ENCODE peak calls at places on chromosomes 7 and 10, in seven cellular contexts. N is tibial nerve, U is suprapubic skin, G is gastrocnemius medialis, Q is NT2/D1, B is H9, J is HCT116. X is an unnamed sample.
A peak's percentile ranks its signal among the peaks of the same experiment; 100 is the strongest.

GRCh38 chr7:158283016-158283974 is 304.3 kb downstream of the PTPRN2 start:
- DNase-seq in N (no peak), J (no peak), G (no peak), Q (no peak), B (peak; percentile 22), U (no peak), X (no peak)

GRCh38 chr7:124784879-124785818 is 19.6 kb upstream of the GPR37 start:
- DNase-seq in Q (peak; percentile 68), G (no peak), B (peak; percentile 73), U (no peak), N (no peak), J (peak; percentile 47), X (peak; percentile 27)

GRCh38 chr7:42478717-42479116 is 241.7 kb upstream of the GLI3 start:
- DNase-seq in J (no peak), N (no peak), U (no peak), G (no peak), B (no peak), Q (no peak), X (no peak)

GRCh38 chr7:4268040-4268965 is 413.8 kb upstream of the FOXK1 start:
- DNase-seq in U (no peak), G (no peak), Q (no peak), B (no peak), N (no peak), J (no peak), X (no peak)

GRCh38 chr7:80859272-80859970 is 59.4 kb downstream of the SEMA3C start:
- DNase-seq in G (peak; percentile 6), U (peak; percentile 70), B (no peak), Q (no peak), N (peak; percentile 50), J (no peak), X (peak; percentile 81)

GRCh38 chr10:133329401-133330202 is 7.1 kb downstream of the CALY start:
- DNase-seq in B (peak; percentile 87), Q (peak; percentile 55), J (no peak), G (peak; percentile 48), N (peak; percentile 77), U (no peak), X (peak; percentile 79)

GRCh38 chr7:34155225-34155908 is 250.0 kb downstream of the BMPER start:
- DNase-seq in U (peak; percentile 70), Q (no peak), B (no peak), J (no peak), G (peak; percentile 76), N (peak; percentile 63), X (peak; percentile 51)

GRCh38 chr10:35466661-35467060 is 130.4 kb downstream of the CCNY start:
- DNase-seq in J (no peak), N (no peak), B (no peak), U (no peak), Q (no peak), G (no peak), X (no peak)

GRCh38 chr10:6929157-6929830 is 349.2 kb upstream of the PRKCQ start:
- DNase-seq in J (no peak), Q (no peak), N (no peak), B (no peak), G (no peak), U (no peak), X (no peak)

GRCh38 chr7:24290004-24290641 is 6.1 kb downstream of the NPY start:
- DNase-seq in B (peak; percentile 66), U (no peak), G (no peak), J (peak; percentile 76), Q (peak; percentile 69), N (no peak), X (no peak)

GRCh38 chr10:132170561-132171361 is 16.0 kb upstream of the DPYSL4 start:
- DNase-seq in G (no peak), B (no peak), J (no peak), N (no peak), U (no peak), Q (no peak), X (no peak)

GRCh38 chr10:113029055-113029440 is 79.0 kb downstream of the TCF7L2 start:
- DNase-seq in B (no peak), Q (no peak), J (no peak), G (no peak), U (no peak), N (no peak), X (no peak)

GRCh38 chr7:98309566-98309965 is 28.1 kb downstream of the BRI3 start:
- DNase-seq in U (no peak), J (no peak), B (no peak), Q (no peak), G (no peak), N (no peak), X (no peak)

DNA sequence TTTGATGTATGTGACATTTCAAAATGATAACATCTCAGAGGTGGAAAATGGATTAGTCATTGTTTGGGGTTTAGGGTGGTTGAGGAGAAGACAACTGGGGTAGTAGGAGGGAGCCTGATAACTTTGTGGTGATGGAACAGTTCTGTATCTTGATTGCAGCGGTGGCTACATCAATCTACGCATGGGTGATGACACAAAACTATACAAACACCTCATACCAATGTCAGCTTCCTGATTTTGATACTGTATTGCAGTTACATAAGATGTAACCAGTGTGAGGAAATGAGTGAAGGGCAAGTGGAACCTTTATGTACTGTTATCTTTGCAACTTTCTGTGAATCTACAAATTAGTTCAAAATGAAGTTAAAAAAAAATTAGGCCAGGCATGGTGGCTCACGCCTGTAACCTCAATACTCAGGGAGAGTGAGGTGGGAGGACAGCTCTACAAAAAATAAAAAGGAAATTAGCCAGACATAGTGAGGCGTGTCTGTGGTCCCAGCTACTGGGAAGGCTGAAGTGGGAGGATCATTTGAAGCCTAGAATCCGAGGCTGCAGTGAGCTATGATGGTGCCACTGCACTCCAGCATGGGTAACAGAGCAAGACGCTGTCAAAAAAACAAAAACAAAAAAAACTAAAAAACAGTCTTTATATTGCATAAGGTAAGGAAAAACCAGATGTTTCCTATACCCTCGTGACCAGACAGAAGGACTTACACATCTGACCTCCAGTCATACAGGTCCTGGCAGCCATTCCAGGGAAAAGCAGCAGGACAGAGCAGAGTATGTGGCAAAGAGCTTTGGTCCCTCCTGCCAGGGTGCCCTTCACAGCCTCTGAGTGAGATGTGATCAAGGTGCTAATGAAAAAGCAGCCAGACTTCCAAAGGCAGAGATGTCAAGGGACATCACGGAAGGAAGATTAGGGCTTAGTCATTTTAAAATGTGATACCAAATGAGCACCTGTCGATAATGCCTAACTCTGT is 50.8 kb downstream of the CYTH3 start:
- DNase-seq in B (no peak), U (no peak), N (no peak), G (no peak), Q (no peak), J (no peak), X (no peak)
- H3K4me1 ChIP-seq in B (no peaks in the 10 kb centered on the region), U (peaks cover 34% of the 10 kb centered on the region), N (peaks cover 64% of the 10 kb centered on the region), G (peaks cover 54% of the 10 kb centered on the region), Q (no peaks in the 10 kb centered on the region), J (peaks cover 10% of the 10 kb centered on the region), X (no peaks in the 10 kb centered on the region)

DNA sequence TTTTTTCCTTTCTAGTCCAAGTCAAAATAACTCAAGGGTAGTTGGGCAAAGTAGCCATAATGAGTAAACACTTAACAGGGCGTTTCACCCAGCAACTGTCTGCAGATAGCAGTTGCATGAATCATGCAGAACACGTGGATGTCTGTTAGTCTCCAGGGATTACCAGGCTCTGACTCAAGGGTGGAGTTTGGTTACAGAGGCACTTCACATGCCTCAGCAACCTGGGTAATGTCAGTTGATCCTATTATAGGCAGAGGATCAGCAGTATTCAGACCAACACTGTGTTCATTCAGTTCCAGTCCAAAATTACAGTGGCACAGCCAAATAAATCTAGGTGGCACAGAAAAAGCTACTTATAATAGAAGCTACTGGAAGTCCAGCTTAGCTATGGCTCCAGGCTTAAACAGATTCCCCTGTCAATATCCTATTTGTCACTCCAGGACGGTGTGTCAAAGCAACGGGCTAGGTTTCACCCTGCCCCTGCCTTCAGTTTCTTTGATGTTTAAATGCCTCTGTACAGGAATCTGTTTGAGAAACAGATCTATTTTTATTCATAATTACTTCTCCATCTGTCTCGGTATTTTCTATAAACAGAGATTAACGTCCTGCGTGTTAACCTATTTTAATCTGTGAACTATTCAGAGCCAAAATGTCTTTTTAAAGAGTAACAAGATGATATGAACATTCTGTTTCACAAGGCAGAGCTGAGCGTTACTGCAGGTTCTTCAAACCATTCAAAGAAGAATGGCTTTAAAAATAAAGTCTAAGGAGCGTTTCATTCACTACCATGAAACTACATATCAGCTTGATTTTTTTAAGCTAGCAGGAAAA is 162.6 kb upstream of the AKR1E2 start:
- DNase-seq in J (peak; percentile 97), N (peak; percentile 83), U (peak; percentile 84), Q (peak; percentile 33), B (no peak), G (peak; percentile 94), X (peak; percentile 71)
- H3K4me1 ChIP-seq in J (peaks cover 37% of the 10 kb centered on the region), N (peaks cover 32% of the 10 kb centered on the region), U (peaks cover 39% of the 10 kb centered on the region), Q (no peaks in the 10 kb centered on the region), B (no peaks in the 10 kb centered on the region), G (peaks cover 41% of the 10 kb centered on the region), X (no peaks in the 10 kb centered on the region)

GRCh38 chr7:48053823-48054222 is 18.5 kb downstream of the C7orf57 start:
- DNase-seq in U (no peak), N (no peak), B (no peak), G (no peak), J (no peak), Q (no peak), X (no peak)

GRCh38 chr7:48048113-48048512 is 12.8 kb downstream of the C7orf57 start:
- DNase-seq in J (peak; percentile 26), U (no peak), G (no peak), N (no peak), Q (no peak), B (no peak), X (no peak)

GRCh38 chr7:48049850-48050249 is 14.5 kb downstream of the C7orf57 start:
- DNase-seq in G (no peak), Q (no peak), J (no peak), U (no peak), B (no peak), N (no peak), X (no peak)

DNA sequence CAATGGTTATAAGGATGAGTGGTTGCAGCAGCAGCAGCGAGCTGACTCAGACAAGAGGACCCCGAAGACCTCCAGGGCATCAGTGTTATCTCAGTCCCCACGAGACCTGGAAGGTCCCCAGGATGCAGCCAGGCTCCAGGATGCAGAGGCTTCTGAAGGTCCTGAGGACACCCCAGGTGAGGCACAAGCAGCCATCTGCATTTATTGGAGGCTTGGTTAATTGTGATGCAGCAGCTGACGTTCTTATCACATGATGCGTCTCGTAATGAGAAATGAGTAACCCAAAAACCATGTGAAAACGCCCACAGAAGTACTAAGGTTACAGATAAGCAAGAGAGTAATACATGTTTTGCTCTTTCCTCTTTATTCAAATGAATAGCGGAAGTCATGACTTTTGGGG is 17.4 kb downstream of the C7orf57 start:
- DNase-seq in Q (no peak), B (no peak), N (no peak), J (peak; percentile 60), G (no peak), U (no peak), X (no peak)
- H3K4me1 ChIP-seq in Q (no peaks in the 10 kb centered on the region), B (no peaks in the 10 kb centered on the region), N (no peaks in the 10 kb centered on the region), J (peaks cover 30% of the 10 kb centered on the region), G (no peaks in the 10 kb centered on the region), U (no peaks in the 10 kb centered on the region), X (no peaks in the 10 kb centered on the region)

GRCh38 chr7:146830686-146831085 is 714.1 kb downstream of the CNTNAP2 start:
- DNase-seq in U (no peak), J (no peak), Q (no peak), B (no peak), N (no peak), G (no peak), X (no peak)
- H3K4me1 ChIP-seq in U (no peaks in the 10 kb centered on the region), J (no peaks in the 10 kb centered on the region), Q (no peaks in the 10 kb centered on the region), B (peaks cover 2% of the 10 kb centered on the region), N (no peaks in the 10 kb centered on the region), G (no peaks in the 10 kb centered on the region), X (no peaks in the 10 kb centered on the region)

GRCh38 chr10:95480901-95481491 is 80.2 kb downstream of the SORBS1 start:
- DNase-seq in G (no peak), U (no peak), B (peak; percentile 42), Q (no peak), J (no peak), N (no peak), X (no peak)
- H3K4me1 ChIP-seq in G (peaks cover 78% of the 10 kb centered on the region), U (peaks cover 44% of the 10 kb centered on the region), B (peaks cover 10% of the 10 kb centered on the region), Q (peaks cover 3% of the 10 kb centered on the region), J (peaks cover 9% of the 10 kb centered on the region), N (peaks cover 54% of the 10 kb centered on the region), X (peaks cover 11% of the 10 kb centered on the region)

X was measured in uterus.